ENCODE peak calls at places on chromosomes 11 and 22, in four cellular contexts. D, N, Z and R are unnamed samples.

GRCh38 chr11:30522825-30523224 is 63.3 kb downstream of the MPPED2 start:
- DNase-seq in D (no peak), N (no peak), Z (no peak), R (no peak)

GRCh38 chr11:99244613-99245012 is 223.9 kb downstream of the CNTN5 start:
- DNase-seq in Z (no peak), D (no peak), N (no peak), R (no peak)

GRCh38 chr22:17552737-17553136 is 10.6 kb upstream of the SLC25A18 start:
- DNase-seq in N (no peak), D (no peak), Z (no peak), R (no peak)

GRCh38 chr11:75422248-75423231 is 10.5 kb downstream of the KLHL35 start:
- DNase-seq in N (no peak), D (no peak), Z (no peak), R (peak)

GRCh38 chr11:73976451-73977151 is 6.0 kb downstream of the UCP2 start:
- DNase-seq in N (no peak), Z (no peak), D (peak), R (no peak)

GRCh38 chr11:126175261-126175885 is 36.1 kb downstream of the RPUSD4 start:
- DNase-seq in D (no peak), Z (no peak), N (no peak), R (no peak)

GRCh38 chr11:64286801-64287159 is 1.1 kb downstream of the GPR137 start:
- DNase-seq in Z (no peak), N (no peak), D (no peak), R (no peak)

GRCh38 chr22:50307891-50308596 is 598 bp upstream of the PLXNB2 start:
- DNase-seq in N (no peak), Z (no peak), D (no peak), R (no peak)

GRCh38 chr11:130782361-130783221 is 133.7 kb downstream of the SNX19 start:
- DNase-seq in Z (no peak), D (peak), N (no peak), R (no peak)

GRCh38 chr11:3189886-3190583 is 24.9 kb upstream of the OSBPL5 start:
- DNase-seq in D (peak), Z (no peak), N (no peak), R (no peak)

GRCh38 chr11:67303132-67303988 is at the start of gene SSH3:
- DNase-seq in D (peak), N (no peak), Z (no peak), R (peak)

GRCh38 chr11:67463186-67463585 is 5.9 kb downstream of the TMEM134 start:
- DNase-seq in N (no peak), Z (no peak), D (peak), R (no peak)

GRCh38 chr22:29266564-29267461 is 968 bp downstream of the RHBDD3 start:
- DNase-seq in Z (no peak), D (no peak), N (no peak), R (no peak)

GRCh38 chr22:48343461-48343860 is 1484.2 kb downstream of the BRD1 start:
- DNase-seq in N (no peak), D (no peak), Z (no peak), R (no peak)